ENCODE peak calls at places on chromosomes 13 and 19, in seven cellular contexts. R is anterior cingulate cortex, B is DMS153, Y is GM10248, Z is GM04503, U is D341Med, X is astrocyte of the hippocampus. O is an unnamed sample.

GRCh38 chr13:48775804-48776203 is 122.1 kb downstream of the CYSLTR2 start:
- DNase-seq in R (no peak), B (no peak), Y (no peak), Z (peak; percentile 96), U (no peak), X (peak; percentile 82), O (peak; percentile 92)

GRCh38 chr13:31424130-31424729 is 224.5 kb downstream of the B3GLCT start:
- DNase-seq in R (peak; percentile 69), B (peak; percentile 65), Y (peak; percentile 69), Z (peak; percentile 27), U (peak; percentile 84), X (peak; percentile 92), O (peak; percentile 37)

GRCh38 chr19:46976845-46977320 is 42.8 kb upstream of the NPAS1 start:
- DNase-seq in R (no peak), B (no peak), Y (no peak), Z (peak; percentile 80), U (no peak), X (peak; percentile 86), O (no peak)

GRCh38 chr13:107395927-107396757 is 819.2 kb downstream of the LIG4 start:
- DNase-seq in R (no peak), B (peak; percentile 41), Y (no peak), Z (no peak), U (no peak), X (no peak), O (no peak)

GRCh38 chr13:67192751-67193150 is 37.4 kb downstream of the PCDH9 start:
- DNase-seq in R (no peak), B (no peak), Y (no peak), Z (no peak), U (no peak), X (no peak), O (no peak)

GRCh38 chr19:39386557-39386956 is 4.3 kb downstream of the PAF1 start:
- DNase-seq in R (no peak), B (no peak), Y (no peak), Z (no peak), U (no peak), X (no peak), O (no peak)

GRCh38 chr19:35908977-35909683 is 1.0 kb upstream of the TYROBP start:
- DNase-seq in R (peak; percentile 26), B (no peak), Y (peak; percentile 67), Z (no peak), U (no peak), X (no peak), O (no peak)

GRCh38 chr13:23140492-23140891 is 40.3 kb upstream of the SGCG start:
- DNase-seq in R (no peak), B (no peak), Y (no peak), Z (no peak), U (no peak), X (peak; percentile 6), O (no peak)

GRCh38 chr13:23608704-23609413 is 38.6 kb downstream of the TNFRSF19 start:
- DNase-seq in R (no peak), B (no peak), Y (no peak), Z (no peak), U (no peak), X (no peak), O (peak; percentile 75)

GRCh38 chr19:55640043-55640576 is 692 bp upstream of the ZNF580 start:
- DNase-seq in R (peak; percentile 46), B (peak; percentile 79), Y (peak; percentile 60), Z (no peak), U (no peak), X (peak; percentile 82), O (no peak)

GRCh38 chr13:109158383-109158782 is 529.0 kb downstream of the MYO16 start:
- DNase-seq in R (no peak), B (no peak), Y (no peak), Z (no peak), U (no peak), X (no peak), O (no peak)

GRCh38 chr19:5193192-5193591 is 147.4 kb downstream of the PTPRS start:
- DNase-seq in R (no peak), B (no peak), Y (no peak), Z (no peak), U (no peak), X (peak; percentile 31), O (no peak)

GRCh38 chr13:32117696-32118095 is 86.1 kb downstream of the FRY start:
- DNase-seq in R (no peak), B (peak; percentile 65), Y (no peak), Z (no peak), U (no peak), X (no peak), O (no peak)

GRCh38 chr13:39895254-39895653 is 239.8 kb downstream of the COG6 start:
- DNase-seq in R (no peak), B (no peak), Y (no peak), Z (no peak), U (no peak), X (no peak), O (no peak)

GRCh38 chr13:113209880-113210421 is 538 bp downstream of the CUL4A start:
- DNase-seq in R (peak; percentile 14), B (peak; percentile 48), Y (peak; percentile 67), Z (no peak), U (peak; percentile 74), X (peak; percentile 66), O (no peak)

GRCh38 chr19:55253842-55254624 is 4.8 kb downstream of the PPP6R1 start:
- DNase-seq in R (no peak), B (peak; percentile 74), Y (peak; percentile 79), Z (no peak), U (no peak), X (no peak), O (no peak)

GRCh38 chr19:10427169-10427568 is 6.8 kb downstream of the PDE4A start:
- DNase-seq in R (no peak), B (no peak), Y (no peak), Z (no peak), U (no peak), X (no peak), O (no peak)

O was measured in HFF-Myc.